ENCODE peak calls at places on chromosome 16, in six cellular contexts. U, V, K, P, A and Q are unnamed samples.

GRCh38 chr16:86337581-86338402 is 172.5 kb upstream of the FOXF1 start:
- DNase-seq in V (no peak), A (no peak), K (no peak), P (no peak), U (no peak), Q (no peak)

GRCh38 chr16:47565454-47565853 is 104.3 kb downstream of the PHKB start:
- DNase-seq in V (peak; percentile 12), A (peak; percentile 60), K (peak; percentile 77), P (peak; percentile 79), U (no peak), Q (peak; percentile 91)

GRCh38 chr16:27400751-27401620 is 988 bp upstream of the IL21R start:
- DNase-seq in V (no peak), A (peak; percentile 69), K (peak; percentile 32), P (no peak), U (no peak), Q (no peak)

GRCh38 chr16:87085441-87085840 is 231.8 kb downstream of the C16orf95 start:
- DNase-seq in V (no peak), U (no peak), P (no peak), A (no peak), K (no peak), Q (no peak)

GRCh38 chr16:84614914-84615813 is 2.7 kb downstream of the COTL1 start:
- DNase-seq in A (no peak), P (no peak), V (no peak), K (no peak), U (no peak), Q (peak; percentile 35)

GRCh38 chr16:3909791-3910583 is 29.5 kb upstream of the CREBBP start:
- DNase-seq in P (no peak), A (no peak), V (no peak), K (no peak), U (no peak), Q (no peak)

GRCh38 chr16:84758627-84759026 is 58.8 kb downstream of the USP10 start:
- DNase-seq in P (no peak), K (no peak), U (no peak), V (no peak), A (no peak), Q (no peak)

GRCh38 chr16:27070776-27071175 is 4.0 kb downstream of the C16orf82 start:
- DNase-seq in U (no peak), P (no peak), K (no peak), V (no peak), A (no peak), Q (no peak)

GRCh38 chr16:64094992-64095579 is 1026.8 kb downstream of the CDH11 start:
- DNase-seq in V (no peak), A (no peak), K (no peak), P (peak; percentile 56), U (no peak), Q (no peak)

GRCh38 chr16:84029297-84030096 is 13.1 kb downstream of the SLC38A8 start:
- DNase-seq in U (no peak), P (no peak), K (no peak), A (no peak), V (no peak), Q (peak; percentile 58)

GRCh38 chr16:69476920-69477418 is 52.5 kb downstream of the CYB5B start:
- DNase-seq in K (peak; percentile 60), A (peak; percentile 86), P (peak; percentile 63), U (no peak), V (no peak), Q (no peak)

GRCh38 chr16:58125781-58126335 is 3.3 kb downstream of the CFAP20 start:
- DNase-seq in A (no peak), P (no peak), U (no peak), V (no peak), K (no peak), Q (no peak)
- H3K4me3 ChIP-seq in A (peak overlapping the region; percentile 2), P (no peak overlapping the region), U (no peak overlapping the region), V (no peak overlapping the region), K (no peak overlapping the region), Q (no peak overlapping the region)

GRCh38 chr16:56637814-56638750 is at the start of gene MT1A:
- DNase-seq in P (no peak), U (no peak), K (peak; percentile 62), V (no peak), A (peak; percentile 44), Q (no peak)
- H3K4me3 ChIP-seq in P (peak within 1 kb of the TSS; percentile 25), U (peak within 1 kb of the TSS; percentile 13), K (peak within 1 kb of the TSS; percentile 59), V (no peak within 1 kb of the TSS), A (peak within 1 kb of the TSS; percentile 60), Q (no peak within 1 kb of the TSS)

GRCh38 chr16:10940501-10941079 is 1.7 kb downstream of the DEXI start:
- DNase-seq in U (no peak), A (no peak), P (no peak), K (no peak), V (no peak), Q (no peak)

GRCh38 chr16:10938321-10938720 is 3.9 kb downstream of the DEXI start:
- DNase-seq in U (no peak), V (no peak), K (no peak), P (no peak), A (no peak), Q (no peak)

GRCh38 chr16:10937068-10937859 is 5.0 kb downstream of the DEXI start:
- DNase-seq in P (no peak), V (no peak), A (no peak), U (no peak), K (no peak), Q (no peak)

GRCh38 chr16:10939649-10940206 is 2.5 kb downstream of the DEXI start:
- DNase-seq in U (no peak), K (no peak), P (no peak), V (no peak), A (no peak), Q (no peak)

GRCh38 chr16:10938844-10939648 is 3.2 kb downstream of the DEXI start:
- DNase-seq in P (no peak), A (no peak), V (no peak), U (no peak), K (no peak), Q (no peak)
- H3K4me3 ChIP-seq in P (no peak overlapping the region), A (peak overlapping the region; percentile 85), V (peak overlapping the region; percentile 27), U (peak overlapping the region; percentile 4), K (no peak overlapping the region), Q (no peak overlapping the region)

GRCh38 chr16:53372942-53373871 is 61.1 kb upstream of the RBL2 start:
- DNase-seq in V (peak; percentile 65), A (no peak), U (peak; percentile 63), K (no peak), P (peak; percentile 73), Q (no peak)
- H3K4me3 ChIP-seq in V (peak overlapping the region; percentile 63), A (peak overlapping the region; percentile 9), U (peak overlapping the region; percentile 53), K (no peak overlapping the region), P (peak overlapping the region; percentile 59), Q (no peak overlapping the region)

DNA sequence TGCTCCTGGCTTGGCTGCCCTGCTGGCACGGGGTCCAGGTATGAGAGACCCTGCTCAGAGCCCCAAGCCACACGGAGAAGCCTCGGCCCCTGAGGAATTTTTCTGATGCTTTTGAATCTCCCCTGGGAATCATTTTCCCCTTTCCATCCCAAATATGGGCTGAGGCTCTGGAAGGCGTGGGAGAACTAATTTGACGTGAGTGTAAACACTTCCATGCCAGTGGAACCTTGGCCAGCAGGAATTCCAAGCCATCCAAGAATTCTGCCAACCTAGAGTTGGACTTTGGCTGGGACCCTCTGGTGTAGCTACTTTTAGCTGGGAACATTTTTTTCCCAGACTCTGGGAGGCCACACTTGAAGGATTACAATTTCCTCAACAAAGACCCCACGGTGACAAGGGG is 49.4 kb upstream of the NKD1 start:
- DNase-seq in A (no peak), U (no peak), K (peak; percentile 5), V (no peak), P (no peak), Q (no peak)
- H3K4me3 ChIP-seq in A (no peak overlapping the region), U (no peak overlapping the region), K (no peak overlapping the region), V (no peak overlapping the region), P (no peak overlapping the region), Q (no peak overlapping the region)

GRCh38 chr16:12907670-12908233 is 6.4 kb downstream of the SHISA9 start:
- DNase-seq in K (no peak), A (no peak), U (no peak), P (no peak), V (no peak), Q (no peak)

GRCh38 chr16:12903325-12904040 is 2.1 kb downstream of the SHISA9 start:
- DNase-seq in K (no peak), P (no peak), U (no peak), V (no peak), A (no peak), Q (no peak)

GRCh38 chr16:12906765-12907516 is 5.5 kb downstream of the SHISA9 start:
- DNase-seq in P (no peak), K (no peak), A (no peak), V (no peak), U (no peak), Q (no peak)

GRCh38 chr16:12904041-12904671 is 2.8 kb downstream of the SHISA9 start:
- DNase-seq in P (no peak), K (no peak), V (no peak), A (no peak), U (no peak), Q (no peak)

DNA sequence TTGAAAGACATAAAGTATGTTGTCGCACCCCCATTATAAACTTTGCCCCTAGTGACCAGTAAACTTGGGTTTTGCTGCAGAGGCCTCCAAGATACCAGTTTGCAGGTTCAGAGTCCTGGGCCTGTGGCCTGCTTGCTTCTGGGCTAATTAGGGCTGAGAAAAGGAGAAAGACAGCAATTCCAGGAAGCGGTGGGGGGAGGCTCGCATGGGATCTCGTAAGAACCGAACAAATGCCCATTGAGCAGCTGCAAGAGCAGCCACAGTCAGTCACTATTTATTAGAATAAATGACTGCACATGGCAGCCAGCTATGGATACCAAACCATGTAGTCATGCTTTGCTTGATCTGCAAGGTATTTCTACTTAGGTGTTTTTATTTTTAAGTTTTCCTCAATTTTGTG is 4.9 kb downstream of the SHISA9 start:
- DNase-seq in U (no peak), A (no peak), P (no peak), K (no peak), V (no peak), Q (no peak)
- H3K4me3 ChIP-seq in U (no peak overlapping the region), A (no peak overlapping the region), P (no peak overlapping the region), K (no peak overlapping the region), V (no peak overlapping the region), Q (no peak overlapping the region)

GRCh38 chr16:56616608-56617211 is 8.3 kb downstream of the MT2A start:
- DNase-seq in K (no peak), A (no peak), V (no peak), U (no peak), P (no peak), Q (no peak)
- H3K4me3 ChIP-seq in K (peak overlapping the region; percentile 60), A (peak overlapping the region; percentile 48), V (no peak overlapping the region), U (peak overlapping the region; percentile 36), P (no peak overlapping the region), Q (peak overlapping the region; percentile 34)